ENCODE peak calls at places on chromosomes 1 and 21, in seven cellular contexts. I is H9, G is mesendoderm, K is neuronal stem cell, E is mesenchymal stem cell, Y is IMR-90, R is H1. C is an unnamed sample.

GRCh38 chr1:220272047-220272840 is at the start of gene RAB3GAP2:
- DNase-seq in R (peak), I (peak), Y (peak), K (peak), E (peak), G (peak), C (peak)

GRCh38 chr1:147466543-147466942 is 74.8 kb upstream of the BCL9 start:
- DNase-seq in I (no peak), E (no peak), G (no peak), R (no peak), Y (no peak), K (no peak), C (no peak)

GRCh38 chr1:69700770-69701169 is 133.0 kb downstream of the LRRC7 start:
- DNase-seq in Y (peak), K (peak), E (peak), R (peak), G (peak), I (peak), C (peak)

GRCh38 chr1:84930329-84930728 is 37.3 kb upstream of the LPAR3 start:
- DNase-seq in E (no peak), G (no peak), K (no peak), R (no peak), I (no peak), Y (no peak), C (no peak)

GRCh38 chr1:154598871-154599635 is 8.9 kb downstream of the ADAR start:
- DNase-seq in I (no peak), G (peak), R (no peak), E (peak), K (no peak), Y (peak), C (no peak)

GRCh38 chr1:2525896-2526823 is at the start of gene PANK4:
- DNase-seq in R (peak), E (peak), Y (peak), G (peak), I (peak), K (peak), C (peak)

GRCh38 chr1:68232354-68233148 is at the start of gene WLS:
- DNase-seq in R (no peak), G (peak), I (peak), K (no peak), Y (peak), E (peak), C (peak)

GRCh38 chr21:45022348-45022675 is 52.1 kb upstream of the ADARB1 start:
- DNase-seq in E (no peak), R (no peak), Y (no peak), K (no peak), I (no peak), G (no peak), C (no peak)

GRCh38 chr1:26787706-26788514 is at the start of gene PIGV:
- DNase-seq in R (no peak), I (peak), Y (peak), E (peak), K (peak), G (peak), C (peak)

GRCh38 chr1:184513966-184514365 is 127.1 kb downstream of the C1orf21 start:
- DNase-seq in E (peak), R (no peak), I (no peak), K (no peak), Y (peak), G (peak), C (peak)

GRCh38 chr1:160781129-160781808 is 14.7 kb upstream of the LY9 start:
- DNase-seq in G (no peak), I (no peak), Y (no peak), R (no peak), K (no peak), E (no peak), C (peak)

GRCh38 chr1:11321656-11322491 is 48.9 kb downstream of the UBIAD1 start:
- DNase-seq in I (no peak), K (no peak), E (no peak), Y (no peak), G (no peak), R (no peak), C (peak)

GRCh38 chr1:37605061-37605650 is 9.4 kb upstream of the GNL2 start:
- DNase-seq in E (no peak), R (no peak), K (no peak), I (peak), Y (no peak), G (peak), C (peak)

GRCh38 chr1:225597926-225598575 is 54.9 kb downstream of the ENAH start:
- DNase-seq in K (no peak), G (no peak), E (peak), R (no peak), I (no peak), Y (peak), C (no peak)

GRCh38 chr1:84842748-84843231 is 50.2 kb downstream of the LPAR3 start:
- DNase-seq in I (no peak), R (no peak), Y (no peak), K (no peak), G (no peak), E (no peak), C (peak)

GRCh38 chr1:94068831-94069648 is 51.9 kb downstream of the ABCA4 start:
- DNase-seq in Y (peak), R (no peak), I (no peak), K (no peak), G (peak), E (peak), C (no peak)

GRCh38 chr1:151364996-151365395 is 7.5 kb downstream of the SELENBP1 start:
- DNase-seq in R (no peak), K (no peak), Y (no peak), I (no peak), G (no peak), E (no peak), C (no peak)

GRCh38 chr1:198647055-198647454 is 8.2 kb downstream of the PTPRC start:
- DNase-seq in K (no peak), Y (no peak), G (no peak), R (no peak), I (no peak), E (no peak), C (no peak)

GRCh38 chr21:42837421-42838211 is 41.7 kb downstream of the WDR4 start:
- DNase-seq in I (no peak), K (no peak), Y (no peak), R (no peak), E (no peak), G (no peak), C (no peak)

GRCh38 chr1:6912507-6912906 is 127.3 kb downstream of the CAMTA1 start:
- DNase-seq in E (no peak), K (no peak), G (no peak), Y (no peak), R (no peak), I (no peak), C (no peak)

GRCh38 chr1:150548632-150549495 is at the start of gene ADAMTSL4:
- DNase-seq in Y (peak), E (peak), R (no peak), I (peak), G (peak), K (no peak), C (peak)

GRCh38 chr1:202005958-202006357 is 4.4 kb upstream of the ELF3 start:
- DNase-seq in E (peak), R (no peak), K (no peak), I (no peak), Y (no peak), G (peak), C (no peak)

GRCh38 chr1:37732111-37732780 is 32.7 kb downstream of the EPHA10 start:
- DNase-seq in G (no peak), I (no peak), E (no peak), K (no peak), R (no peak), Y (no peak), C (no peak)

GRCh38 chr1:236868625-236869467 is 73.8 kb downstream of the MTR start:
- DNase-seq in R (peak), I (peak), K (peak), Y (peak), E (peak), G (peak), C (peak)

GRCh38 chr1:88401283-88401682 is 282.8 kb upstream of the PKN2 start:
- DNase-seq in I (no peak), G (no peak), Y (no peak), E (no peak), R (no peak), K (no peak), C (no peak)

GRCh38 chr1:183019126-183019740 is 4.0 kb upstream of the LAMC1 start:
- DNase-seq in Y (no peak), E (no peak), G (no peak), R (no peak), I (no peak), K (no peak), C (no peak)

GRCh38 chr1:155123801-155124200 is 3.9 kb upstream of the EFNA1 start:
- DNase-seq in K (no peak), Y (no peak), I (no peak), R (no peak), E (peak), G (no peak), C (no peak)

GRCh38 chr1:48917901-48918603 is 141.4 kb upstream of the BEND5 start:
- DNase-seq in E (no peak), I (no peak), Y (no peak), R (no peak), K (no peak), G (peak), C (no peak)

GRCh38 chr1:228082975-228083870 is 715 bp downstream of the ARF1 start:
- DNase-seq in I (no peak), E (peak), G (peak), Y (peak), K (no peak), R (no peak), C (no peak)

GRCh38 chr1:73593379-73593778 is 604.6 kb downstream of the LRRIQ3 start:
- DNase-seq in K (no peak), R (peak), E (peak), I (no peak), G (peak), Y (no peak), C (peak)

GRCh38 chr1:167431909-167432650 is 86.2 kb downstream of the CD247 start:
- DNase-seq in Y (no peak), G (no peak), I (no peak), E (no peak), R (no peak), K (no peak), C (no peak)

GRCh38 chr1:163055531-163055930 is 13.6 kb upstream of the RGS4 start:
- DNase-seq in Y (no peak), G (peak), E (no peak), R (no peak), I (no peak), K (no peak), C (no peak)

DNA sequence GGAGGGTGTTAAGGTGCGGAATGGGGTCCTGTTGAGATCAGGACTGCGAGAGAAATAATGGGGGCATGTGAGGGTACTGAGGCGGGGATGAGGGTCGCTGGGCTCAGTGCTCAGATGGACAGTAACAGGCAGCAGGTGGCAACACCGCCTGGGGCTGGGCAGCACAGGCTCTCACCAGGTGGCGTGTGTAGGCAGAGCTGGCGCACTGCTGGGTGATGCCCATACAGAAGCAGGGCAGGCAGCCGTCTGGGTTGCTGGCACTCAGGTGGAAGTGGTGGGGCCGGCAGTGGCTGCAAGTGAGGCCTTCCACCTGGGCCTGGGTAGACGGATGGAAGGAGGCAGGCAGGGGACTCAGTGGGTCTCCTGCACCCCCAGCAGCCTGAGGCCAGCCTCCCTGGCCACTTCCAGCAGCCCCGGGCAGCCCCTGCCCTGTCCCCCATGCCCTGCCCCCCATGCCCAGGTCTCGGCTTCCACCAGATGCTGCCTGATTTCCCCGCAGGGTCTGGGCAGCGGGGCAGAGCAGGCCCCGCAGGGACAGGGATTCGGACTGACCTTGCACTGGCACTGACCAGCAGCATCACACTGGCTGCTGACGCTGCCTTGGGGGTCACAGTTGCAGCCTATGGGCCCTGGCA is 60.5 kb downstream of the LDLRAD2 start:
- DNase-seq in Y (no peak), I (no peak), G (no peak), K (no peak), E (no peak), R (no peak), C (no peak)
- H3K4ac ChIP-seq in Y (no peak), I (no peak), G (no peak), K (no peak), E (no peak), R (no peak), C (no peak)

GRCh38 chr1:15680131-15680530 is 4.0 kb upstream of the PLEKHM2 start:
- DNase-seq in K (no peak), G (no peak), R (no peak), E (peak), Y (peak), I (no peak), C (peak)

GRCh38 chr1:15682886-15683410 is 1.2 kb upstream of the PLEKHM2 start:
- DNase-seq in R (no peak), K (no peak), E (no peak), Y (no peak), G (no peak), I (no peak), C (no peak)

GRCh38 chr1:15678578-15678977 is 5.5 kb upstream of the PLEKHM2 start:
- DNase-seq in E (peak), I (peak), Y (peak), G (peak), K (no peak), R (peak), C (peak)

GRCh38 chr1:15681346-15682290 is 2.5 kb upstream of the PLEKHM2 start:
- DNase-seq in Y (no peak), K (no peak), R (no peak), I (no peak), E (no peak), G (no peak), C (peak)

DNA sequence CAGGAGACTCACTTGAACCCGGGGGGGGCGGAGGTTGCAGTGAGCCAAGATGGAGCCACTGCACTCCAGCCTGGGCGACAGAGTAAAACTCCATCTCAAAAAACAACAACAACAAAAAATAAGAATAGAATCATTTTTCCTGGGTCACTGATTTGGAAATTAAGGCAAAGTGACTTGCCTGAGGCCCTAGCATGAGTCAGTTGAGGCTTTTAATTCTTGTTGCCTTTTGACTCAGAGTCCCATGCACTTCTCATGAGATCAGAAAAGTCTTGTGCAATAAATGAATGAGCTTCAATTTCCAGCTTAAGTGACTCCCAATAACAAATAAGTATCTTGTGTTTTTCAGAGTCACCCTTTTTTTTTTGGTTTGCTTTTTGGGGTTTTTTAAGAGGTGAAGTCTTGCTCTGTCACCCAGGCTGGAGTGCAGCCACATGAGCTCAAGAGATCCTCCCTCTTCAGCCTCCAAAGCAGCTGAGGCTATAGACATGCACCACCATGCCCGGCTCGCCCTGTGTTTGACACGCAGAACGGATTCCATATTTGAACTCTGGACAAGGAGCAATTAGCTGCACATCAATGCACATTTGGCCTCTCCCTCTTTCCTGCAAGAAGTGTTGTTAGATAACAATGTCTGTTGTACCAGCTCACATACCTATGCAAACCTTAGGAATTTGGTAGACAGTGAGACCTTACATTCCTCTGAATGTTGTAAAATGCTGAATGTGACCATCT is 3.3 kb upstream of the PLEKHM2 start:
- DNase-seq in E (peak), I (no peak), Y (peak), K (no peak), R (no peak), G (peak), C (peak)
- H3K18ac ChIP-seq in E (no peak), I (no peak), Y (peak), K (no peak), R (no peak), G (no peak), C (no peak)

GRCh38 chr21:41141031-41141457 is 26.9 kb upstream of the BACE2 start:
- DNase-seq in G (no peak), E (no peak), R (no peak), K (no peak), I (no peak), Y (peak), C (no peak)
- H3K4me2 ChIP-seq in G (no peak), E (no peak), R (no peak), K (no peak), I (no peak), Y (no peak), C (no peak)

DNA sequence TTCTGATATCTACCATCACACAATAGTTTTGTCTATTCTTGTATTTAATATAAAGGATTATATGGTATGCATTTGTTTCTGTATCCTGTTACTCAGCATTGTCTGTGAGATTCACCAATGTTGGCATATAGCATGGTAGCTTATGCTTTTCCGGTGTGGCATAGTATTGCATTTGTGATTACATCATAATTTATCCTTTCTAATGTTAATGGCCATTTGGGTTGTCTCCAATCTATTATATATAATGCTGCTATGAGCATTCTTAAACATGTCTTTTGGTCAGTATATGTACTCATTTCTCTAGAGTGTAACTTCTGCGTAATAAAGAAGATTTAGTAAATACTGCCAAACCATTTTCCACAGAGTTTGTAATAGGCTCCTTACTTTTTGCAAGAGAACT is 40.9 kb upstream of the GFI1 start:
- DNase-seq in I (no peak), E (no peak), Y (no peak), K (no peak), G (no peak), R (no peak), C (no peak)
- H3K4ac ChIP-seq in I (no peak), E (no peak), Y (no peak), K (no peak), G (no peak), R (no peak), C (no peak)

C was measured in trophoblast cell.